ENCODE peak calls at places on chromosome 9, in five cellular contexts. A is fibroblast of mammary gland, J is heart left ventricle, I is heart right ventricle, S is endothelial cell of umbilical vein. V is an unnamed sample.

GRCh38 chr9:115207003-115207837 is 89.3 kb upstream of the TNC start:
- DNase-seq in A (peak), I (no peak), S (no peak), J (no peak), V (no peak)

GRCh38 chr9:14399736-14400657 is 86.1 kb upstream of the NFIB start:
- DNase-seq in I (no peak), S (no peak), J (no peak), A (no peak), V (no peak)

GRCh38 chr9:27791311-27791710 is 218.0 kb upstream of the C9orf72 start:
- DNase-seq in J (no peak), A (no peak), S (no peak), I (no peak), V (no peak)

GRCh38 chr9:129225815-129226214 is 47.8 kb upstream of the IER5L start:
- DNase-seq in S (peak), J (peak), A (peak), I (peak), V (peak)

GRCh38 chr9:77854916-77855314 is 176.7 kb downstream of the GNAQ start:
- DNase-seq in S (no peak), I (no peak), A (no peak), J (no peak), V (no peak)

GRCh38 chr9:134566196-134566822 is 75.3 kb upstream of the COL5A1 start:
- DNase-seq in A (no peak), S (no peak), I (no peak), J (no peak), V (no peak)

GRCh38 chr9:107274953-107275422 is 8.1 kb upstream of the RAD23B start:
- DNase-seq in I (no peak), J (no peak), A (peak), S (no peak), V (peak)

GRCh38 chr9:123973590-123974223 is 37.9 kb upstream of the LHX2 start:
- DNase-seq in S (no peak), J (no peak), I (no peak), A (no peak), V (no peak)

GRCh38 chr9:6355728-6356127 is 27.6 kb downstream of the TPD52L3 start:
- DNase-seq in J (no peak), A (peak), I (no peak), S (peak), V (peak)

GRCh38 chr9:108606408-108606807 is 249.4 kb downstream of the ACTL7B start:
- DNase-seq in S (no peak), A (no peak), J (no peak), I (no peak), V (no peak)

GRCh38 chr9:135887021-135887507 is 20.3 kb downstream of the CAMSAP1 start:
- DNase-seq in S (no peak), J (peak), I (peak), A (peak), V (no peak)

GRCh38 chr9:69815313-69815712 is 5.3 kb upstream of the CFAP95 start:
- DNase-seq in J (no peak), I (no peak), S (no peak), A (no peak), V (no peak)

GRCh38 chr9:26470287-26470686 is 422.3 kb downstream of the CAAP1 start:
- DNase-seq in S (no peak), J (no peak), I (no peak), A (no peak), V (no peak)

GRCh38 chr9:104991144-104991953 is 63.4 kb upstream of the ABCA1 start:
- DNase-seq in S (peak), J (peak), A (peak), I (peak), V (peak)

GRCh38 chr9:19375536-19375935 is 4.5 kb downstream of the RPS6 start:
- DNase-seq in I (no peak), S (peak), J (no peak), A (peak), V (no peak)

GRCh38 chr9:123591283-123591682 is 235.3 kb downstream of the CRB2 start:
- DNase-seq in S (no peak), I (no peak), J (no peak), A (no peak), V (no peak)

GRCh38 chr9:109369285-109369684 is 48.4 kb upstream of the EPB41L4B start:
- DNase-seq in I (no peak), S (no peak), J (no peak), A (no peak), V (no peak)

GRCh38 chr9:19342927-19343326 is 37.1 kb downstream of the RPS6 start:
- DNase-seq in S (peak), J (no peak), A (no peak), I (no peak), V (no peak)

GRCh38 chr9:29556317-29556716 is 1983.0 kb upstream of the C9orf72 start:
- DNase-seq in I (no peak), A (peak), S (no peak), J (no peak), V (no peak)

GRCh38 chr9:69945671-69946141 is 97.9 kb upstream of the MAMDC2 start:
- DNase-seq in S (peak), J (peak), A (peak), I (peak), V (peak)

GRCh38 chr9:7892975-7893374 is 93.4 kb upstream of the DMAC1 start:
- DNase-seq in S (no peak), J (no peak), A (no peak), I (no peak), V (no peak)

GRCh38 chr9:119868694-119869093 is 499.5 kb upstream of the BRINP1 start:
- DNase-seq in I (no peak), A (no peak), J (no peak), S (no peak), V (no peak)

GRCh38 chr9:78806492-78807160 is 509.7 kb downstream of the PSAT1 start:
- DNase-seq in A (no peak), S (no peak), I (no peak), J (no peak), V (no peak)

GRCh38 chr9:114790521-114790920 is 15.3 kb downstream of the TNFSF15 start:
- DNase-seq in S (no peak), A (no peak), J (no peak), I (no peak), V (no peak)

GRCh38 chr9:136700309-136700708 is 12.1 kb upstream of the DIPK1B start:
- DNase-seq in J (no peak), A (peak), S (no peak), I (no peak), V (no peak)

GRCh38 chr9:27085456-27085855 is 23.6 kb upstream of the TEK start:
- DNase-seq in S (no peak), I (no peak), A (no peak), J (no peak), V (no peak)

DNA sequence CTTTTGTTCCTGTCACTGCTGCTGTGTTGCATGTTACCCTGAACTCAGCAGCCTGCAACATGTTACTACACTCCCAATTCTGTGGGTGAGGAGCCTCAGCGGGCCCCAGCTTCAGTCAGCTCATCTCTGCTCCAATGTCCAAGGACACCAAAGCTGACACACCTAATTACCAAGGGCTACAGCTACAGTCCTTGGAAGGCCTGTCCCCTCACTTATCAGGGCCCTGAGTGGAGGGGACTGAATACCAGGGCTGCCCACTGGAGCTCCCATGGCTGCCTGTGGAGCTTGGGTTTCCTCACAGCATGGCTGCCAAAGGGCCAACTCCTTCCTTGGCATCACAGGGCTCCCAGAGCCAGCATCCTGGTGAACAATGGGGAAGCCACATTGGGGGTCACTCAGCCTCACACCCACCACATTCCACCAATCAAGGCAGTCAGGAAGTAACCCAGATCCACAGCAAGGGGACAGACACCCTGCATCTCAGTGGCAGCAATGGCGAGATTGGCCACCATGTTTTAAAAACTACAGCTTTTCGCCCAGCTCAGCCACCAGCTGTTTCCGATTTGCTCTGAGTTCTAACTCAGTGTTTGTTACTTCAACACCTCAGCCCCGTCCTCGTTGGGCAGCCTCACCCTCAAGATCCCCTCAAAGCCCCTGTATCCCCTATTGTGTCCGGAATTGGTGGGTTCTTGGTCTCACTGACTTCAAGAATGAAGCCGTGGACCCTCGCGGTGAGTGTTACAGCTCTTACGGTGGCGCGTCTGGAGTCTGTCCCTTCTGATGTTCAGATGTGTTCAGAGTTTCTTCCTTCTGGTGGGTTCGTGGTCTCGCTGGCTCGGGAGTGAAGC is 18.9 kb downstream of the SEMA4D start:
- DNase-seq in I (no peak), J (no peak), S (no peak), A (no peak), V (no peak)
- H3K4me3 ChIP-seq in I (no peak), J (no peak), S (no peak), A (no peak), V (no peak)

GRCh38 chr9:95171596-95171995 is 145.9 kb downstream of the FANCC start:
- DNase-seq in I (no peak), J (no peak), A (peak), S (peak), V (no peak)

GRCh38 chr9:95165004-95165403 is 152.5 kb downstream of the FANCC start:
- DNase-seq in I (no peak), A (no peak), J (no peak), S (no peak), V (no peak)

GRCh38 chr9:95171001-95171400 is 146.5 kb downstream of the FANCC start:
- DNase-seq in I (no peak), A (peak), S (peak), J (no peak), V (peak)

GRCh38 chr9:95167998-95168397 is 149.5 kb downstream of the FANCC start:
- DNase-seq in J (peak), S (peak), I (peak), A (peak), V (peak)
- TF ChIP-seq CTCF in J (peak), S (peak), I (peak), A (peak), V (peak)

GRCh38 chr9:98226968-98227367 is 28.5 kb downstream of the TBC1D2 start:
- DNase-seq in S (no peak), J (no peak), A (no peak), I (no peak), V (no peak)

GRCh38 chr9:98227883-98228282 is 27.6 kb downstream of the TBC1D2 start:
- DNase-seq in I (no peak), J (no peak), S (no peak), A (no peak), V (no peak)

GRCh38 chr9:98225015-98225442 is 30.4 kb downstream of the TBC1D2 start:
- DNase-seq in S (no peak), A (no peak), I (no peak), J (no peak), V (no peak)

GRCh38 chr9:98228392-98229089 is 26.9 kb downstream of the TBC1D2 start:
- DNase-seq in S (no peak), J (no peak), I (no peak), A (no peak), V (no peak)

GRCh38 chr9:98226516-98226915 is 28.9 kb downstream of the TBC1D2 start:
- DNase-seq in J (no peak), S (no peak), A (peak), I (no peak), V (no peak)
- H3K4me3 ChIP-seq in J (no peak), S (no peak), A (no peak), I (no peak), V (no peak)

DNA sequence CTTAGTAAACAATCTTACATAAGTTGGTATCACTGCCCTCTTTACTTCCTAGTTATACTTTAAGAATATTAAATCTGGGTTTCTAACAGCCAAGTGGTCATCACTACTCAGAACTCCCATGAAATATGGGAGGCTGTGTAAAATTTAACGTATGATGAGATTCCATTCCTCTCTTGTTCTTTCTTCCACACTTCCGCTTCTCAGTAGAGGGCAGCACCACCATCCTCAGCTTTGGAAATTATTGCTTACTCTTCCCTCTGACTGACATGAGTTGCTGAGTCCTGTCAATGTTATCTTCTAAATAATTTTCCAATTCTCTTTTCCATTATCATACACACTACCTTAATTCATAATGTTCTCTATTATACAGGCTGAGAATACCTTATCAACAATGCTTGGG is 194.0 kb downstream of the RFX3 start:
- DNase-seq in I (no peak), J (no peak), A (no peak), S (no peak), V (no peak)
- TF ChIP-seq CTCF in I (peak), J (peak), A (peak), S (no peak), V (peak)

GRCh38 chr9:126262738-126263137 is 63.9 kb upstream of the MVB12B start:
- DNase-seq in J (no peak), I (no peak), S (no peak), A (no peak), V (no peak)
- H3K4me3 ChIP-seq in J (no peak), I (no peak), S (no peak), A (no peak), V (no peak)

DNA sequence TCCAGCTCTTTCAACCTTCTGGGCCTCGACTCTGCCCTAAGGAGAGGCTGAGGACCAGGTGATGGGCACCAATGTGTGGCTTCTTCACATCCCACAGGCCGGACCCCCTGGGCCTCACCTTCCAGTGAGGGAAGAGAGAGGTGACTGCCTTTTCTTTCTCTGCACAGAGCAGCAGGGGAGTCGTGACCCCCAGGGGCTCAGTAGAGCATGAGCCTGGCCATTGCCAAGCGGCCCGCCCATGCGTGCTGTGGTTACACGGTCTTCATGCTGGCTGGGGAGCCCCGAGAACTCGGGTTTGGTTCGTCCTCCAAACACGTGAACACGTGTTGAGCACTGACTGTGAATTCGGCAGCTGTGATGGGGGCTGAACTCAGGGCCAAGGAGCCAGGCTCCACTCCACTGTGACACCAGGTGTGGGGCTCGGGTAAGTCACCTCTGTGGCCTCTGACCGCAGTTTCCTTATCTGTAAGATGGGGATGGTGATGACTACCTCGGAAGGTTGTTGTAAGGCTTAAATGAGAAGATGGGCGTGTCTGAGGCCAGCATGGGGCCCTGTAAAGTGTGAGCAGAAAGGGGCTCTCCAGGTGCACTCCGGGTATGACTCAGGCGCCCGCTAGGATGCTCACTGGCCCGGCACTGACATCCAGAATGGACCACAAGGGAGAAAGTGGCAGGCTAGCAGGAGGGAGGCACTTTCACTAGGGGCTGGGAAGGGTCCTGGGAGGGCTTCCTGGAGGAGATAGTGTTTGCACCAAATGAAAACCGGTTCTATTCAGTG is 13.4 kb upstream of the GRHPR start:
- DNase-seq in A (no peak), J (no peak), S (no peak), I (no peak), V (no peak)
- TF ChIP-seq CTCF in A (no peak), J (no peak), S (no peak), I (no peak), V (no peak)

V was measured in HFF-Myc.